ENCODE peak calls at places on chromosome 16, in nine cellular contexts. N is HepG2, Q is K562, D is A549, M is IMR-90, O is upper lobe of left lung, K is heart left ventricle, T is GM12878, H is right lobe of liver. F is an unnamed sample.

GRCh38 chr16:49834496-49835009 is 21.4 kb downstream of the ZNF423 start:
- ATAC-seq in N (no peak), Q (no peak), D (no peak), M (no peak), O (no peak), K (peak), T (no peak), H (no peak), F (peak)

GRCh38 chr16:15553313-15554088 is 89.5 kb downstream of the MARF1 start:
- ATAC-seq in N (no peak), Q (no peak), D (no peak), M (no peak), O (no peak), K (no peak), T (no peak), H (no peak), F (no peak)

GRCh38 chr16:78094166-78094565 is 5.3 kb upstream of the WWOX start:
- ATAC-seq in N (no peak), Q (no peak), D (no peak), M (no peak), O (no peak), K (no peak), T (no peak), H (no peak), F (no peak)

GRCh38 chr16:27322858-27323780 is 9.3 kb downstream of the IL4R start:
- ATAC-seq in N (peak), Q (no peak), D (no peak), M (no peak), O (no peak), K (no peak), T (no peak), H (peak), F (no peak)

GRCh38 chr16:85370543-85370880 is 242.6 kb upstream of the GSE1 start:
- ATAC-seq in N (no peak), Q (peak), D (peak), M (no peak), O (peak), K (no peak), T (no peak), H (no peak), F (peak)

GRCh38 chr16:50630394-50631020 is 50.6 kb downstream of the SNX20 start:
- ATAC-seq in N (no peak), Q (no peak), D (no peak), M (no peak), O (no peak), K (no peak), T (no peak), H (no peak), F (no peak)

GRCh38 chr16:15966420-15967222 is 17.2 kb downstream of the ABCC1 start:
- ATAC-seq in N (peak), Q (no peak), D (peak), M (peak), O (peak), K (peak), T (no peak), H (no peak), F (peak)

GRCh38 chr16:57109500-57110105 is 17.2 kb downstream of the CPNE2 start:
- ATAC-seq in N (no peak), Q (peak), D (no peak), M (no peak), O (no peak), K (no peak), T (no peak), H (no peak), F (no peak)

GRCh38 chr16:11390573-11391495 is 45.6 kb downstream of the RMI2 start:
- ATAC-seq in N (no peak), Q (no peak), D (no peak), M (no peak), O (no peak), K (no peak), T (no peak), H (no peak), F (no peak)

GRCh38 chr16:15829460-15829859 is 27.4 kb downstream of the MYH11 start:
- ATAC-seq in N (peak), Q (no peak), D (peak), M (peak), O (peak), K (peak), T (no peak), H (no peak), F (peak)

GRCh38 chr16:79098897-79099296 is 501.6 kb downstream of the MAF start:
- ATAC-seq in N (no peak), Q (no peak), D (no peak), M (no peak), O (no peak), K (no peak), T (no peak), H (no peak), F (no peak)

GRCh38 chr16:79347176-79347715 is 253.3 kb downstream of the MAF start:
- ATAC-seq in N (no peak), Q (no peak), D (no peak), M (no peak), O (no peak), K (no peak), T (no peak), H (no peak), F (no peak)

GRCh38 chr16:89410794-89411309 is 79.5 kb downstream of the ANKRD11 start:
- ATAC-seq in N (peak), Q (no peak), D (peak), M (peak), O (peak), K (peak), T (peak), H (peak), F (peak)

GRCh38 chr16:23950898-23951297 is 115.1 kb downstream of the PRKCB start:
- ATAC-seq in N (no peak), Q (no peak), D (no peak), M (no peak), O (no peak), K (no peak), T (no peak), H (no peak), F (no peak)

GRCh38 chr16:10923650-10924214 is 18.5 kb downstream of the DEXI start:
- ATAC-seq in N (peak), Q (no peak), D (peak), M (no peak), O (no peak), K (peak), T (no peak), H (peak), F (peak)

GRCh38 chr16:20409398-20410152 is at the start of gene ACSM5:
- ATAC-seq in N (peak), Q (no peak), D (no peak), M (no peak), O (no peak), K (peak), T (peak), H (peak), F (peak)

GRCh38 chr16:89446136-89446974 is 44.0 kb downstream of the ANKRD11 start:
- ATAC-seq in N (no peak), Q (no peak), D (no peak), M (no peak), O (no peak), K (peak), T (peak), H (peak), F (no peak)

GRCh38 chr16:86387461-86388440 is 122.6 kb upstream of the FOXF1 start:
- ATAC-seq in N (no peak), Q (peak), D (peak), M (peak), O (no peak), K (no peak), T (no peak), H (peak), F (no peak)

GRCh38 chr16:30005341-30006094 is 5.3 kb downstream of the DOC2A start:
- ATAC-seq in N (peak), Q (peak), D (peak), M (peak), O (peak), K (peak), T (peak), H (peak), F (peak)

GRCh38 chr16:64370112-64370511 is 751.8 kb downstream of the CDH11 start:
- ATAC-seq in N (no peak), Q (no peak), D (no peak), M (no peak), O (no peak), K (peak), T (no peak), H (no peak), F (no peak)

GRCh38 chr16:64362193-64362592 is 759.7 kb downstream of the CDH11 start:
- ATAC-seq in N (no peak), Q (no peak), D (no peak), M (no peak), O (no peak), K (no peak), T (no peak), H (no peak), F (no peak)

GRCh38 chr16:64364894-64365293 is 757.0 kb downstream of the CDH11 start:
- ATAC-seq in N (no peak), Q (no peak), D (no peak), M (no peak), O (no peak), K (no peak), T (no peak), H (no peak), F (no peak)

GRCh38 chr16:64363039-64363438 is 758.8 kb downstream of the CDH11 start:
- ATAC-seq in N (no peak), Q (no peak), D (no peak), M (peak), O (no peak), K (no peak), T (no peak), H (no peak), F (no peak)

GRCh38 chr16:64365448-64365858 is 756.4 kb downstream of the CDH11 start:
- ATAC-seq in N (no peak), Q (no peak), D (no peak), M (peak), O (no peak), K (no peak), T (no peak), H (no peak), F (no peak)
- H3K4me3 ChIP-seq in N (no peak), Q (no peak), D (no peak), M (no peak), O (no peak), K (no peak), T (no peak), H (no peak), F (no peak)

GRCh38 chr16:2673066-2673999 is 9.0 kb upstream of the KCTD5 start:
- ATAC-seq in N (peak), Q (peak), D (peak), M (peak), O (peak), K (peak), T (peak), H (peak), F (peak)
- TF ChIP-seq POLR2A in N (peak), Q (peak), D (peak), M (peak), O (no peak), K (peak), T (peak), H (peak), F (peak)

GRCh38 chr16:68446941-68447675 is 1.2 kb downstream of the SMPD3 start:
- ATAC-seq in N (no peak), Q (no peak), D (no peak), M (no peak), O (no peak), K (no peak), T (no peak), H (no peak), F (no peak)
- H3K4me3 ChIP-seq in N (no peak), Q (no peak), D (no peak), M (no peak), O (no peak), K (no peak), T (no peak), H (no peak), F (peak)

GRCh38 chr16:67542464-67542863 is 13.8 kb downstream of the RIPOR1 start:
- ATAC-seq in N (no peak), Q (peak), D (peak), M (peak), O (peak), K (peak), T (peak), H (peak), F (peak)
- TF ChIP-seq POLR2A in N (no peak), Q (no peak), D (no peak), M (no peak), O (no peak), K (no peak), T (no peak), H (no peak), F (no peak)

DNA sequence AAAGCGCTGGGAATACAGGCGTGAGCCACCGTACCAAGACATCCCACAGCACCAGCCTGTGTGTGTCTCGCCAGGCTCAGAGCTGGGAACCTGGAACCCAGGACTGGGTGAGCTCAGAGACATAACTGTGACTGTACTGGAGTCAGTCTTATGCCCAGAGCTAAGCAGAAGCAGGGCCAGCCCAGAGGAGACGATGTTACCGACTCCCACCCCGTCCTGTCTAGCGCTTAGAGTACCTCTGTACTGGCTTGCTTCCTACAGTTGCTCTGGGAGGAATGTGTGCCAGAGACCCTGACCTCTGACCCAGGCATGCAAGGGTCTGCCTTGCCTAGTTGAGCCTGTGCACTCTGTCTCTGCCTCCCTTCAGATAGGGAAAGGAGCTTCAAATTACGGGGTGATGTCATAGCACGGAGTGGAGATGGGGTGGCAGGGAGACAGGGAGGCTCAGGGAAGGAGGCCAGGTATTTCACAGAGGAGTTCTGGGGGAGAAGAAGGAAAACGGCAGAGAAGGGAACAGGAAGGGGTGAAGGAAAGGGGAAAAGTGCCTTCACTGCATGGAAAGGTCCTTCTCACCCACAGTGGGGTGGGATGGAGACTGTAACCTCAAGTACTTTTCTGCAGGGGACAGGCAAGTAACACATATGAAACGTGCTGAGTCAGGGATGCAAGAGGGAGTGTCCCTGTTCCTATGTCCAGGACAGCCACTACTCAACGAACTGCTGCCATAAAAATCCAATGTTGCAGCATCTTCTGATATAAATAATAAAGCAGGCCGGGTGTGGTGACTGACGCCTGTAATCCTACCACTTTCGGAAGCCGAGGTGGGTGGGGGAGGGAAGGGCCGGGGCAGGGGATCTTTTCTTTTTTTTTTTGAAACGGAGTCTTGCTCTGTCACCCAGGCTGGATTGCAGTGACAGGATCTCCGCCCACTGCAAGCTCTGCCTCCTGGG is 5.8 kb upstream of the ARMC5 start:
- ATAC-seq in N (peak), Q (peak), D (peak), M (peak), O (no peak), K (peak), T (no peak), H (peak), F (peak)
- H3K4me3 ChIP-seq in N (peak), Q (no peak), D (no peak), M (no peak), O (no peak), K (no peak), T (no peak), H (no peak), F (no peak)